ENCODE peak calls at places on chromosomes 7 and 10, in six cellular contexts. A, Q, D, U, X and I are unnamed samples.

GRCh38 chr10:122056431-122057094 is 67.6 kb downstream of the TACC2 start:
- DNase-seq in A (no peak), Q (peak; percentile 9), D (no peak), U (no peak), X (no peak), I (no peak)

GRCh38 chr10:96858038-96858705 is 26.1 kb downstream of the LCOR start:
- DNase-seq in A (no peak), Q (no peak), D (no peak), U (peak; percentile 16), X (no peak), I (no peak)

GRCh38 chr10:98045785-98046389 is 15.5 kb upstream of the CRTAC1 start:
- DNase-seq in A (peak; percentile 24), Q (peak; percentile 69), D (peak; percentile 53), U (peak; percentile 73), X (peak; percentile 79), I (peak; percentile 75)

GRCh38 chr7:4399596-4399995 is 282.5 kb upstream of the FOXK1 start:
- DNase-seq in A (no peak), Q (no peak), D (no peak), U (no peak), X (no peak), I (no peak)

GRCh38 chr7:27187702-27188665 is 3.0 kb upstream of the HOXA11 start:
- DNase-seq in A (no peak), Q (no peak), D (no peak), U (no peak), X (no peak), I (no peak)

GRCh38 chr7:42197391-42197790 is 39.6 kb downstream of the GLI3 start:
- DNase-seq in A (no peak), Q (peak; percentile 25), D (no peak), U (no peak), X (no peak), I (peak; percentile 81)

GRCh38 chr7:16989883-16990413 is 108.2 kb upstream of the AGR3 start:
- DNase-seq in A (peak; percentile 42), Q (peak; percentile 90), D (no peak), U (no peak), X (peak; percentile 60), I (peak; percentile 91)

GRCh38 chr10:19917756-19918478 is 101.7 kb downstream of the PLXDC2 start:
- DNase-seq in A (no peak), Q (peak; percentile 25), D (no peak), U (no peak), X (no peak), I (peak; percentile 73)

GRCh38 chr10:15043674-15044073 is at the start of gene OLAH:
- DNase-seq in A (no peak), Q (peak; percentile 82), D (no peak), U (no peak), X (no peak), I (peak; percentile 62)

GRCh38 chr7:2928613-2929311 is 84.7 kb upstream of the GNA12 start:
- DNase-seq in A (no peak), Q (no peak), D (no peak), U (no peak), X (no peak), I (no peak)

GRCh38 chr7:122803323-122803722 is 82.9 kb downstream of the CADPS2 start:
- DNase-seq in A (no peak), Q (peak; percentile 77), D (no peak), U (peak; percentile 45), X (no peak), I (peak; percentile 78)

GRCh38 chr7:34659676-34660075 is 1.7 kb downstream of the NPSR1 start:
- DNase-seq in A (no peak), Q (no peak), D (no peak), U (no peak), X (no peak), I (no peak)

GRCh38 chr7:3128857-3129256 is 85.2 kb upstream of the CARD11 start:
- DNase-seq in A (no peak), Q (no peak), D (no peak), U (no peak), X (no peak), I (no peak)

GRCh38 chr10:58696736-58697135 is 184.1 kb downstream of the BICC1 start:
- DNase-seq in A (no peak), Q (peak; percentile 51), D (no peak), U (no peak), X (no peak), I (peak; percentile 69)

GRCh38 chr7:132300599-132300998 is 275.7 kb downstream of the PLXNA4 start:
- DNase-seq in A (no peak), Q (no peak), D (no peak), U (no peak), X (no peak), I (no peak)

GRCh38 chr10:5551531-5552375 is 27.0 kb downstream of the CALML3 start:
- DNase-seq in A (no peak), Q (no peak), D (peak; percentile 82), U (no peak), X (no peak), I (peak; percentile 71)

GRCh38 chr10:72321248-72322029 is 33.3 kb downstream of the DNAJB12 start:
- DNase-seq in A (no peak), Q (no peak), D (no peak), U (no peak), X (no peak), I (no peak)

GRCh38 chr10:132122097-132122861 is 56.5 kb downstream of the JAKMIP3 start:
- DNase-seq in A (no peak), Q (no peak), D (no peak), U (no peak), X (no peak), I (no peak)

GRCh38 chr10:43955978-43956377 is 307.3 kb upstream of the ZNF32 start:
- DNase-seq in A (no peak), Q (no peak), D (no peak), U (no peak), X (no peak), I (no peak)

GRCh38 chr10:71684356-71685173 is 35.0 kb downstream of the C10orf105 start:
- DNase-seq in A (no peak), Q (no peak), D (peak; percentile 67), U (no peak), X (no peak), I (peak; percentile 8)

GRCh38 chr10:98225000-98225399 is 43.0 kb downstream of the LOXL4 start:
- DNase-seq in A (no peak), Q (peak; percentile 11), D (no peak), U (no peak), X (no peak), I (peak; percentile 41)

GRCh38 chr10:96719850-96720421 is 378 bp downstream of the PIK3AP1 start:
- DNase-seq in A (no peak), Q (no peak), D (peak; percentile 70), U (no peak), X (peak; percentile 88), I (no peak)

GRCh38 chr7:131170440-131171105 is 157.1 kb upstream of the MKLN1 start:
- DNase-seq in A (no peak), Q (peak; percentile 35), D (no peak), U (no peak), X (no peak), I (no peak)